ENCODE peak calls at places on chromosomes 13 and 19, in ten cellular contexts. One of them, this sample, is unnamed.

GRCh38 chr19:45103200-45103624 is 10.2 kb downstream of the PPP1R37 start:
- DNase-seq in HepG2: no peak
- DNase-seq in GM12878: no peak
- DNase-seq in BJ: no peak
- DNase-seq in cardiac fibroblast: no peak
- DNase-seq in esophagus muscularis mucosa: no peak
- DNase-seq in osteoblast: no peak
- DNase-seq in uterus: no peak
- DNase-seq in dorsolateral prefrontal cortex: peak; percentile 72
- DNase-seq in brain microvascular endothelial cell: no peak
- DNase-seq in this sample: no peak

GRCh38 chr13:30978981-30979956 is 46.8 kb downstream of the TEX26 start:
- DNase-seq in HepG2: peak; percentile 16
- DNase-seq in GM12878: no peak
- DNase-seq in BJ: no peak
- DNase-seq in cardiac fibroblast: peak; percentile 33
- DNase-seq in esophagus muscularis mucosa: peak; percentile 90
- DNase-seq in osteoblast: no peak
- DNase-seq in uterus: no peak
- DNase-seq in dorsolateral prefrontal cortex: peak; percentile 44
- DNase-seq in brain microvascular endothelial cell: no peak
- DNase-seq in this sample: no peak

GRCh38 chr13:95451656-95452055 is 100.9 kb upstream of the CLDN10 start:
- DNase-seq in HepG2: no peak
- DNase-seq in GM12878: no peak
- DNase-seq in BJ: no peak
- DNase-seq in cardiac fibroblast: no peak
- DNase-seq in esophagus muscularis mucosa: no peak
- DNase-seq in osteoblast: no peak
- DNase-seq in uterus: no peak
- DNase-seq in dorsolateral prefrontal cortex: no peak
- DNase-seq in brain microvascular endothelial cell: no peak
- DNase-seq in this sample: no peak

GRCh38 chr13:51887441-51887840 is 25.7 kb downstream of the CCDC70 start:
- DNase-seq in HepG2: no peak
- DNase-seq in GM12878: no peak
- DNase-seq in BJ: no peak
- DNase-seq in cardiac fibroblast: no peak
- DNase-seq in esophagus muscularis mucosa: no peak
- DNase-seq in osteoblast: no peak
- DNase-seq in uterus: no peak
- DNase-seq in dorsolateral prefrontal cortex: no peak
- DNase-seq in brain microvascular endothelial cell: no peak
- DNase-seq in this sample: no peak

GRCh38 chr19:28961772-28962500 is 251.0 kb downstream of the UQCRFS1 start:
- DNase-seq in HepG2: no peak
- DNase-seq in GM12878: no peak
- DNase-seq in BJ: peak; percentile 63
- DNase-seq in cardiac fibroblast: peak; percentile 93
- DNase-seq in esophagus muscularis mucosa: no peak
- DNase-seq in osteoblast: no peak
- DNase-seq in uterus: no peak
- DNase-seq in dorsolateral prefrontal cortex: no peak
- DNase-seq in brain microvascular endothelial cell: peak; percentile 28
- DNase-seq in this sample: no peak

GRCh38 chr19:46733693-46734240 is 12.1 kb upstream of the FKRP start:
- DNase-seq in HepG2: no peak
- DNase-seq in GM12878: no peak
- DNase-seq in BJ: no peak
- DNase-seq in cardiac fibroblast: no peak
- DNase-seq in esophagus muscularis mucosa: no peak
- DNase-seq in osteoblast: no peak
- DNase-seq in uterus: no peak
- DNase-seq in dorsolateral prefrontal cortex: no peak
- DNase-seq in brain microvascular endothelial cell: no peak
- DNase-seq in this sample: no peak

GRCh38 chr13:103525530-103525929 is 459.3 kb upstream of the SLC10A2 start:
- DNase-seq in HepG2: no peak
- DNase-seq in GM12878: no peak
- DNase-seq in BJ: no peak
- DNase-seq in cardiac fibroblast: no peak
- DNase-seq in esophagus muscularis mucosa: no peak
- DNase-seq in osteoblast: no peak
- DNase-seq in uterus: no peak
- DNase-seq in dorsolateral prefrontal cortex: no peak
- DNase-seq in brain microvascular endothelial cell: no peak
- DNase-seq in this sample: no peak

GRCh38 chr13:109146912-109147624 is 517.7 kb downstream of the MYO16 start:
- DNase-seq in HepG2: no peak
- DNase-seq in GM12878: no peak
- DNase-seq in BJ: peak; percentile 71
- DNase-seq in cardiac fibroblast: peak; percentile 99
- DNase-seq in esophagus muscularis mucosa: no peak
- DNase-seq in osteoblast: no peak
- DNase-seq in uterus: no peak
- DNase-seq in dorsolateral prefrontal cortex: no peak
- DNase-seq in brain microvascular endothelial cell: peak; percentile 70
- DNase-seq in this sample: peak; percentile 36

GRCh38 chr19:36215276-36216171 is 618 bp downstream of the ZNF146 start:
- DNase-seq in HepG2: no peak
- DNase-seq in GM12878: no peak
- DNase-seq in BJ: no peak
- DNase-seq in cardiac fibroblast: peak; percentile 63
- DNase-seq in esophagus muscularis mucosa: no peak
- DNase-seq in osteoblast: peak; percentile 27
- DNase-seq in uterus: no peak
- DNase-seq in dorsolateral prefrontal cortex: no peak
- DNase-seq in brain microvascular endothelial cell: peak; percentile 50
- DNase-seq in this sample: no peak

GRCh38 chr13:29439601-29440381 is 155.7 kb downstream of the SLC7A1 start:
- DNase-seq in HepG2: no peak
- DNase-seq in GM12878: no peak
- DNase-seq in BJ: no peak
- DNase-seq in cardiac fibroblast: no peak
- DNase-seq in esophagus muscularis mucosa: no peak
- DNase-seq in osteoblast: no peak
- DNase-seq in uterus: no peak
- DNase-seq in dorsolateral prefrontal cortex: no peak
- DNase-seq in brain microvascular endothelial cell: no peak
- DNase-seq in this sample: no peak

GRCh38 chr19:31274964-31275319 is 74.3 kb downstream of the TSHZ3 start:
- DNase-seq in HepG2: no peak
- DNase-seq in GM12878: no peak
- DNase-seq in BJ: no peak
- DNase-seq in cardiac fibroblast: no peak
- DNase-seq in esophagus muscularis mucosa: no peak
- DNase-seq in osteoblast: no peak
- DNase-seq in uterus: no peak
- DNase-seq in dorsolateral prefrontal cortex: no peak
- DNase-seq in brain microvascular endothelial cell: no peak
- DNase-seq in this sample: no peak

GRCh38 chr13:79782541-79783216 is 301.7 kb downstream of the NDFIP2 start:
- DNase-seq in HepG2: peak; percentile 14
- DNase-seq in GM12878: no peak
- DNase-seq in BJ: no peak
- DNase-seq in cardiac fibroblast: peak; percentile 60
- DNase-seq in esophagus muscularis mucosa: no peak
- DNase-seq in osteoblast: peak; percentile 48
- DNase-seq in uterus: no peak
- DNase-seq in dorsolateral prefrontal cortex: peak; percentile 49
- DNase-seq in brain microvascular endothelial cell: peak; percentile 86
- DNase-seq in this sample: peak; percentile 44

GRCh38 chr19:10095948-10096614 is 6.4 kb downstream of the ANGPTL6 start:
- DNase-seq in HepG2: no peak
- DNase-seq in GM12878: no peak
- DNase-seq in BJ: peak; percentile 50
- DNase-seq in cardiac fibroblast: peak; percentile 86
- DNase-seq in esophagus muscularis mucosa: peak; percentile 93
- DNase-seq in osteoblast: peak; percentile 100
- DNase-seq in uterus: peak; percentile 65
- DNase-seq in dorsolateral prefrontal cortex: peak; percentile 92
- DNase-seq in brain microvascular endothelial cell: peak; percentile 73
- DNase-seq in this sample: peak; percentile 56

GRCh38 chr13:101489635-101490034 is 37.2 kb downstream of the ITGBL1 start:
- DNase-seq in HepG2: no peak
- DNase-seq in GM12878: no peak
- DNase-seq in BJ: no peak
- DNase-seq in cardiac fibroblast: peak; percentile 48
- DNase-seq in esophagus muscularis mucosa: no peak
- DNase-seq in osteoblast: no peak
- DNase-seq in uterus: no peak
- DNase-seq in dorsolateral prefrontal cortex: no peak
- DNase-seq in brain microvascular endothelial cell: peak; percentile 68
- DNase-seq in this sample: no peak

GRCh38 chr19:18292810-18293641 is 11.6 kb upstream of the JUND start:
- DNase-seq in HepG2: peak; percentile 75
- DNase-seq in GM12878: no peak
- DNase-seq in BJ: no peak
- DNase-seq in cardiac fibroblast: peak; percentile 56
- DNase-seq in esophagus muscularis mucosa: no peak
- DNase-seq in osteoblast: peak; percentile 95
- DNase-seq in uterus: peak; percentile 94
- DNase-seq in dorsolateral prefrontal cortex: peak; percentile 72
- DNase-seq in brain microvascular endothelial cell: peak; percentile 52
- DNase-seq in this sample: no peak
- H3K4me3 ChIP-seq in HepG2: peak overlapping the region; percentile 79
- H3K4me3 ChIP-seq in GM12878: peak overlapping the region; percentile 96
- H3K4me3 ChIP-seq in BJ: peak overlapping the region; percentile 63
- H3K4me3 ChIP-seq in cardiac fibroblast: peak overlapping the region; percentile 54
- H3K4me3 ChIP-seq in esophagus muscularis mucosa: peak overlapping the region; percentile 56
- H3K4me3 ChIP-seq in osteoblast: peak overlapping the region; percentile 83
- H3K4me3 ChIP-seq in uterus: peak overlapping the region; percentile 74
- H3K4me3 ChIP-seq in dorsolateral prefrontal cortex: peak overlapping the region; percentile 79
- H3K4me3 ChIP-seq in brain microvascular endothelial cell: peak overlapping the region; percentile 65
- H3K4me3 ChIP-seq in this sample: peak overlapping the region; percentile 69

DNA sequence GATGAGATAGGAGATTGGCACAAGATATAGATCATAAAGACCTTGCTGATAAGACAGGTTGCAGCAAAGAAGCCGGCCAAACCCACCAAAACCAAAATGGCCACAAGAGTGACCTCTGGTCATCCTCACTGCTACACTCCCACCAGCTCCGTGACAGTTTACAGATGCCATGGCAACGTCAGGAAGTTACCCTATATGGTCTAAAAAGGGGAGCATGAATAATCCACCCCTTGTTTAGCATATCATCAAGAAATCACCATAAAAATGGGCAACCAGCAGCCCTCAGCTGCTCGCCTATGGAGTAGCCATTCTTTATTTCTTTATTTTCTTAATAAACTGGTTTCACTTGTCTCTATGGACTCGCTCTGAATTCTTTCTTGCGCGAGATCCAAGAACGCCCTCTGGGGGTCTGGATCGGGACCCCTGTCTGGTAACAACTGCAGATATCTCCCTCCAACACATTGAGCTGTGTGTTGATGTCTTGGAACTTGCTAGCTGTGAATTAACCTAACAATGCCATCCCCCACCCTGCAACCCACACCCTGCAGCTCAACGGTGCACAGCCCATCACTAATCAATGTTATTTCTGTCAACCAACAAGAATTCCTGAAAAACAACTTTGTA is 27.1 kb upstream of the GRTP1 start:
- DNase-seq in HepG2: no peak
- DNase-seq in GM12878: no peak
- DNase-seq in BJ: no peak
- DNase-seq in cardiac fibroblast: no peak
- DNase-seq in esophagus muscularis mucosa: no peak
- DNase-seq in osteoblast: no peak
- DNase-seq in uterus: no peak
- DNase-seq in dorsolateral prefrontal cortex: no peak
- DNase-seq in brain microvascular endothelial cell: no peak
- DNase-seq in this sample: no peak
- TF ChIP-seq CTCF in HepG2: no peak
- TF ChIP-seq CTCF in GM12878: no peak
- TF ChIP-seq CTCF in BJ: no peak
- TF ChIP-seq CTCF in cardiac fibroblast: no peak
- TF ChIP-seq CTCF in esophagus muscularis mucosa: no peak
- TF ChIP-seq CTCF in osteoblast: no peak
- TF ChIP-seq CTCF in uterus: no peak
- TF ChIP-seq CTCF in dorsolateral prefrontal cortex: no peak
- TF ChIP-seq CTCF in brain microvascular endothelial cell: no peak
- TF ChIP-seq CTCF in this sample: no peak

DNA sequence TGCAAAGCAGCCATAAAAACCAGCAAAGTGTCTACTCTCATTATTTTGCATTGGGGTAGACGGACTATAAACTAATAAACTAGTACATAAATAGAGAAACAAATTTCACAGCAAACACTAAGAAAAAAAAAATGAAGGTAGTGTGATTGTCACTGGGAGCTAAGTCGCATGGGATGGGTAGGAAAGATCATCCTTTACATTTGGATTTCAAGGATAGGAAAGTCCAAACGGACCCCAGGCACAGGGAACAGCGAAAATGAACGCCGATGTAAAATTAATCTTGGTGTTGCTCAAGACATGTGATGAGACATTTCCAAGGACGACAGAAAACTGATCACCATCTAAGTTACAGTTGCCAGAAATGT is 690 bp upstream of the SGTA start:
- DNase-seq in HepG2: no peak
- DNase-seq in GM12878: no peak
- DNase-seq in BJ: no peak
- DNase-seq in cardiac fibroblast: no peak
- DNase-seq in esophagus muscularis mucosa: no peak
- DNase-seq in osteoblast: no peak
- DNase-seq in uterus: no peak
- DNase-seq in dorsolateral prefrontal cortex: no peak
- DNase-seq in brain microvascular endothelial cell: no peak
- DNase-seq in this sample: no peak
- H3K4me3 ChIP-seq in HepG2: peak overlapping the region; percentile 14
- H3K4me3 ChIP-seq in GM12878: no peak overlapping the region
- H3K4me3 ChIP-seq in BJ: peak overlapping the region; percentile 13
- H3K4me3 ChIP-seq in cardiac fibroblast: no peak overlapping the region
- H3K4me3 ChIP-seq in esophagus muscularis mucosa: peak overlapping the region; percentile 100
- H3K4me3 ChIP-seq in osteoblast: peak overlapping the region; percentile 100
- H3K4me3 ChIP-seq in uterus: peak overlapping the region; percentile 89
- H3K4me3 ChIP-seq in dorsolateral prefrontal cortex: peak overlapping the region; percentile 87
- H3K4me3 ChIP-seq in brain microvascular endothelial cell: peak overlapping the region; percentile 99
- H3K4me3 ChIP-seq in this sample: peak overlapping the region; percentile 40

GRCh38 chr13:44818428-44818827 is 170.8 kb downstream of the NUFIP1 start:
- DNase-seq in HepG2: peak; percentile 24
- DNase-seq in GM12878: no peak
- DNase-seq in BJ: no peak
- DNase-seq in cardiac fibroblast: peak; percentile 51
- DNase-seq in esophagus muscularis mucosa: no peak
- DNase-seq in osteoblast: no peak
- DNase-seq in uterus: no peak
- DNase-seq in dorsolateral prefrontal cortex: no peak
- DNase-seq in brain microvascular endothelial cell: peak; percentile 29
- DNase-seq in this sample: no peak
- TF ChIP-seq CTCF in HepG2: peak; percentile 17
- TF ChIP-seq CTCF in GM12878: peak; percentile 3
- TF ChIP-seq CTCF in BJ: no peak
- TF ChIP-seq CTCF in cardiac fibroblast: no peak
- TF ChIP-seq CTCF in esophagus muscularis mucosa: no peak
- TF ChIP-seq CTCF in osteoblast: peak; percentile 16
- TF ChIP-seq CTCF in uterus: no peak
- TF ChIP-seq CTCF in dorsolateral prefrontal cortex: no peak
- TF ChIP-seq CTCF in brain microvascular endothelial cell: peak; percentile 44
- TF ChIP-seq CTCF in this sample: peak; percentile 20

This sample was measured in AG04450.